ENCODE peak calls at places on chromosomes 2 and 18, in six cellular contexts. G is dorsolateral prefrontal cortex, H is pancreas, E is vagina, T is NCI-H1105 treated with DMSO at 0.1 percent for 48 hours, L is Calu3. S is an unnamed sample.

GRCh38 chr18:69064063-69064462 is 266.2 kb downstream of the CCDC102B start:
- DNase-seq in T (no peak), E (no peak), H (no peak), L (no peak), G (no peak), S (no peak)

GRCh38 chr2:201458381-201458780 is 6.8 kb downstream of the STRADB start:
- DNase-seq in E (no peak), T (no peak), G (no peak), H (no peak), L (no peak), S (no peak)

GRCh38 chr2:131646669-131647297 is 119.1 kb downstream of the CCDC74A start:
- DNase-seq in G (no peak), E (no peak), L (no peak), H (no peak), T (no peak), S (no peak)

GRCh38 chr2:7812231-7812995 is 869.4 kb upstream of the ID2 start:
- DNase-seq in E (no peak), T (no peak), H (no peak), G (no peak), L (no peak), S (no peak)

GRCh38 chr2:42567389-42567788 is 1.0 kb upstream of the MTA3 start:
- DNase-seq in G (no peak), L (no peak), H (no peak), E (no peak), T (no peak), S (no peak)

GRCh38 chr2:143161982-143162837 is 33.0 kb downstream of the ARHGAP15 start:
- DNase-seq in T (peak), L (peak), E (no peak), G (peak), H (peak), S (peak)

GRCh38 chr2:231604101-231604684 is 11.5 kb downstream of the TEX44 start:
- DNase-seq in T (peak), G (peak), H (peak), E (no peak), L (peak), S (peak)

GRCh38 chr2:162073776-162074578 is at the start of gene DPP4:
- DNase-seq in E (no peak), L (peak), T (no peak), H (peak), G (no peak), S (peak)

GRCh38 chr2:10075101-10075500 is 5.1 kb downstream of the CYS1 start:
- DNase-seq in T (no peak), H (no peak), E (no peak), L (no peak), G (no peak), S (no peak)

GRCh38 chr2:66929632-66930385 is 467.3 kb upstream of the ETAA1 start:
- DNase-seq in T (no peak), G (no peak), L (peak), E (no peak), H (peak), S (peak)

GRCh38 chr2:20196881-20197204 is 28.1 kb downstream of the SDC1 start:
- DNase-seq in G (no peak), T (no peak), L (no peak), E (no peak), H (no peak), S (no peak)

GRCh38 chr18:32093523-32093922 is 1.8 kb downstream of the RNF138 start:
- DNase-seq in H (no peak), G (no peak), E (no peak), L (no peak), T (peak), S (no peak)

GRCh38 chr2:74267068-74267467 is 68.7 kb downstream of the MTHFD2 start:
- DNase-seq in G (no peak), T (peak), E (no peak), L (peak), H (peak), S (no peak)

GRCh38 chr2:85307527-85307897 is 20.3 kb downstream of the TGOLN2 start:
- DNase-seq in E (no peak), L (no peak), T (no peak), H (no peak), G (no peak), S (no peak)

GRCh38 chr2:113858764-113859163 is 31.1 kb upstream of the ACTR3 start:
- DNase-seq in H (no peak), G (no peak), L (no peak), E (no peak), T (no peak), S (no peak)

GRCh38 chr2:60884795-60885194 is 3.4 kb downstream of the REL start:
- DNase-seq in G (no peak), H (no peak), T (no peak), E (no peak), L (no peak), S (no peak)

GRCh38 chr2:135573620-135574019 is 42.3 kb downstream of the R3HDM1 start:
- DNase-seq in L (no peak), G (no peak), E (no peak), H (no peak), T (no peak), S (no peak)

GRCh38 chr2:65199194-65199593 is 28.4 kb upstream of the ACTR2 start:
- DNase-seq in L (no peak), E (no peak), G (no peak), T (no peak), H (no peak), S (no peak)

GRCh38 chr2:143246815-143247744 is 117.9 kb downstream of the ARHGAP15 start:
- DNase-seq in E (no peak), L (no peak), G (no peak), H (no peak), T (no peak), S (no peak)

GRCh38 chr2:96977631-96978195 is 8.7 kb downstream of the FAM178B start:
- DNase-seq in L (peak), E (no peak), H (no peak), G (no peak), T (no peak), S (no peak)

GRCh38 chr2:105744091-105744908 is 412 bp upstream of the NCK2 start:
- DNase-seq in H (peak), T (peak), G (no peak), L (peak), E (no peak), S (peak)

GRCh38 chr18:22347624-22348511 is 69.8 kb downstream of the CTAGE1 start:
- DNase-seq in L (peak), T (peak), E (no peak), G (no peak), H (peak), S (peak)

GRCh38 chr2:55620123-55620779 is 2.8 kb upstream of the PPP4R3B start:
- DNase-seq in T (no peak), H (peak), L (peak), G (no peak), E (no peak), S (no peak)

GRCh38 chr2:63553049-63553448 is 35.2 kb downstream of the WDPCP start:
- DNase-seq in L (no peak), G (no peak), T (no peak), E (no peak), H (no peak), S (no peak)

GRCh38 chr18:74869904-74870863 is 272.5 kb downstream of the ZNF407 start:
- DNase-seq in T (no peak), E (no peak), L (no peak), H (no peak), G (no peak), S (no peak)

GRCh38 chr2:98663521-98664090 is 55.2 kb downstream of the UNC50 start:
- DNase-seq in E (no peak), G (no peak), H (no peak), T (no peak), L (no peak), S (no peak)

GRCh38 chr2:121197369-121198091 is 87.5 kb downstream of the TFCP2L1 start:
- DNase-seq in E (no peak), L (peak), G (peak), T (no peak), H (no peak), S (no peak)

GRCh38 chr2:95043300-95043786 is 17.8 kb downstream of the MAL start:
- DNase-seq in E (no peak), G (peak), L (no peak), T (peak), H (peak), S (no peak)

GRCh38 chr2:235970204-235971040 is 197.8 kb downstream of the GBX2 start:
- DNase-seq in T (no peak), G (no peak), H (no peak), E (no peak), L (no peak), S (no peak)

GRCh38 chr2:70141754-70142589 is 48.8 kb downstream of the C2orf42 start:
- DNase-seq in H (no peak), G (no peak), L (peak), E (no peak), T (peak), S (no peak)

GRCh38 chr2:173652311-173652710 is 297.6 kb downstream of the CDCA7 start:
- DNase-seq in H (no peak), T (no peak), E (no peak), L (peak), G (no peak), S (no peak)

GRCh38 chr2:235493402-235493774 is 455 bp upstream of the AGAP1 start:
- DNase-seq in H (no peak), T (no peak), L (no peak), E (no peak), G (no peak), S (no peak)

GRCh38 chr18:48007955-48008701 is 77.7 kb upstream of the SMAD2 start:
- DNase-seq in H (peak), L (peak), E (no peak), T (peak), G (no peak), S (peak)

GRCh38 chr2:34910018-34910417 is 1310.9 kb upstream of the FAM98A start:
- DNase-seq in E (no peak), G (no peak), T (no peak), L (no peak), H (no peak), S (no peak)

GRCh38 chr2:236240228-236240990 is 23.8 kb downstream of the ASB18 start:
- DNase-seq in T (no peak), G (no peak), L (peak), E (peak), H (peak), S (no peak)

GRCh38 chr2:65434592-65435241 is 2.3 kb upstream of the SPRED2 start:
- DNase-seq in H (no peak), E (peak), T (no peak), L (no peak), G (no peak), S (no peak)

GRCh38 chr2:10720983-10721343 is 467 bp upstream of the ATP6V1C2 start:
- DNase-seq in T (peak), E (no peak), G (no peak), H (peak), L (no peak), S (no peak)

GRCh38 chr2:206876176-206876575 is 63.1 kb upstream of the CPO start:
- DNase-seq in G (no peak), L (no peak), H (no peak), T (no peak), E (no peak), S (no peak)

GRCh38 chr2:50346104-50346503 is 685.8 kb downstream of the NRXN1 start:
- DNase-seq in H (no peak), T (no peak), E (no peak), G (no peak), L (no peak), S (no peak)

GRCh38 chr18:48946329-48946835 is 4.4 kb downstream of the SMAD7 start:
- DNase-seq in E (no peak), T (peak), G (no peak), H (no peak), L (peak), S (no peak)

S was measured in mesothelial cell of epicardium.